ENCODE peak calls at places on chromosomes 2 and 18, in eight cellular contexts. E is GF-D8; V is ACHN; O is DMS153; W is GM03348; M is lower lobe of right lung; U is CD8-positive, alpha-beta memory T cell; C is activated CD8-positive, alpha-beta T cell treated with anti-CD3 and anti-CD28 coated beads for 36 hours. Y is an unnamed sample.

GRCh38 chr18:48905541-48905940 is 45.2 kb downstream of the SMAD7 start:
- DNase-seq in E (no peak), V (no peak), O (no peak), W (no peak), M (no peak), U (no peak), C (no peak), Y (no peak)

GRCh38 chr2:767440-767839 is 90.2 kb upstream of the TMEM18 start:
- DNase-seq in E (no peak), V (no peak), O (no peak), W (no peak), M (no peak), U (no peak), C (peak), Y (no peak)

GRCh38 chr18:31513189-31513907 is 15.4 kb downstream of the DSG2 start:
- DNase-seq in E (no peak), V (peak), O (no peak), W (peak), M (no peak), U (no peak), C (no peak), Y (peak)

GRCh38 chr2:102520801-102521200 is 47.8 kb downstream of the SLC9A4 start:
- DNase-seq in E (no peak), V (no peak), O (peak), W (no peak), M (no peak), U (no peak), C (no peak), Y (no peak)

GRCh38 chr2:238974510-238975166 is 126.8 kb downstream of the TWIST2 start:
- DNase-seq in E (no peak), V (peak), O (no peak), W (peak), M (no peak), U (no peak), C (no peak), Y (peak)

GRCh38 chr2:13091463-13091862 is 374.7 kb downstream of the TRIB2 start:
- DNase-seq in E (no peak), V (no peak), O (no peak), W (no peak), M (no peak), U (no peak), C (no peak), Y (no peak)

GRCh38 chr18:13401404-13401803 is 182.8 kb downstream of the LDLRAD4 start:
- DNase-seq in E (no peak), V (no peak), O (no peak), W (no peak), M (no peak), U (no peak), C (peak), Y (no peak)

GRCh38 chr2:192029089-192029488 is 165.6 kb downstream of the TMEFF2 start:
- DNase-seq in E (no peak), V (peak), O (no peak), W (no peak), M (no peak), U (no peak), C (peak), Y (no peak)

GRCh38 chr2:1744151-1744445 is 217 bp downstream of the PXDN start:
- DNase-seq in E (no peak), V (peak), O (no peak), W (no peak), M (peak), U (no peak), C (no peak), Y (peak)

GRCh38 chr18:48337053-48337452 is 72.1 kb downstream of the ZBTB7C start:
- DNase-seq in E (no peak), V (no peak), O (no peak), W (no peak), M (no peak), U (no peak), C (no peak), Y (no peak)